ENCODE peak calls at places on chromosomes 5 and 9, in five cellular contexts. R is HS-27A, W is tibial nerve, Z is GM10248, E is non-pigmented ciliary epithelial cell. Q is an unnamed sample.

GRCh38 chr5:56176155-56176798 is 56.9 kb downstream of the ANKRD55 start:
- DNase-seq in R (no peak), W (no peak), Z (no peak), E (no peak), Q (no peak)

GRCh38 chr5:95712347-95712958 is 18.7 kb upstream of the RHOBTB3 start:
- DNase-seq in R (peak; percentile 65), W (no peak), Z (no peak), E (peak; percentile 78), Q (no peak)

GRCh38 chr9:105912868-105913516 is 218.7 kb downstream of the TMEM38B start:
- DNase-seq in R (no peak), W (no peak), Z (no peak), E (no peak), Q (no peak)

GRCh38 chr5:78527054-78527884 is 121.3 kb downstream of the LHFPL2 start:
- DNase-seq in R (no peak), W (peak; percentile 78), Z (no peak), E (peak; percentile 92), Q (no peak)

GRCh38 chr5:113153512-113154097 is 177.0 kb downstream of the DCP2 start:
- DNase-seq in R (no peak), W (no peak), Z (no peak), E (no peak), Q (no peak)

GRCh38 chr9:4508907-4509589 is 18.8 kb downstream of the SLC1A1 start:
- DNase-seq in R (no peak), W (no peak), Z (no peak), E (peak; percentile 81), Q (no peak)

GRCh38 chr9:81787747-81788632 is 98.6 kb upstream of the TLE1 start:
- DNase-seq in R (peak; percentile 29), W (peak; percentile 7), Z (no peak), E (peak; percentile 63), Q (no peak)

GRCh38 chr9:99931155-99931840 is 24.8 kb downstream of the STX17 start:
- DNase-seq in R (no peak), W (no peak), Z (no peak), E (no peak), Q (no peak)

GRCh38 chr5:139569276-139569955 is 8.3 kb downstream of the UBE2D2 start:
- DNase-seq in R (no peak), W (no peak), Z (no peak), E (no peak), Q (no peak)

GRCh38 chr5:129904102-129904666 is at the start of gene CHSY3:
- DNase-seq in R (no peak), W (peak; percentile 72), Z (peak; percentile 32), E (no peak), Q (no peak)

Q was measured in DND-41.